ENCODE peak calls at places on chromosome 15, in four cellular contexts. One of them, this sample, is unnamed.

GRCh38 chr15:29129221-29129620 is 140.4 kb downstream of the NSMCE3 start:
- DNase-seq in NAMALWA: no peak
- DNase-seq in COR-L47: no peak
- DNase-seq in nephron progenitor cell: no peak
- DNase-seq in this sample: no peak

GRCh38 chr15:86373147-86373546 is 293.5 kb downstream of the AGBL1 start:
- DNase-seq in NAMALWA: no peak
- DNase-seq in COR-L47: no peak
- DNase-seq in nephron progenitor cell: no peak
- DNase-seq in this sample: no peak

GRCh38 chr15:61227269-61228024 is 1.7 kb downstream of the RORA start:
- DNase-seq in NAMALWA: no peak
- DNase-seq in COR-L47: peak
- DNase-seq in nephron progenitor cell: peak
- DNase-seq in this sample: no peak

GRCh38 chr15:62138124-62138523 is 27.0 kb downstream of the C2CD4B start:
- DNase-seq in NAMALWA: no peak
- DNase-seq in COR-L47: no peak
- DNase-seq in nephron progenitor cell: no peak
- DNase-seq in this sample: no peak

GRCh38 chr15:48645558-48646330 is at the start of gene FBN1:
- DNase-seq in NAMALWA: peak
- DNase-seq in COR-L47: no peak
- DNase-seq in nephron progenitor cell: peak
- DNase-seq in this sample: no peak

GRCh38 chr15:41584636-41585139 is 25.7 kb downstream of the TYRO3 start:
- DNase-seq in NAMALWA: no peak
- DNase-seq in COR-L47: no peak
- DNase-seq in nephron progenitor cell: no peak
- DNase-seq in this sample: no peak

GRCh38 chr15:92121047-92121446 is 267.5 kb downstream of the SLCO3A1 start:
- DNase-seq in NAMALWA: no peak
- DNase-seq in COR-L47: no peak
- DNase-seq in nephron progenitor cell: no peak
- DNase-seq in this sample: no peak

GRCh38 chr15:27070816-27071215 is 99.8 kb downstream of the GABRG3 start:
- DNase-seq in NAMALWA: peak
- DNase-seq in COR-L47: no peak
- DNase-seq in nephron progenitor cell: no peak
- DNase-seq in this sample: no peak

GRCh38 chr15:70286110-70286806 is 188.5 kb upstream of the TLE3 start:
- DNase-seq in NAMALWA: no peak
- DNase-seq in COR-L47: no peak
- DNase-seq in nephron progenitor cell: no peak
- DNase-seq in this sample: no peak

GRCh38 chr15:22979699-22980188 is 424 bp downstream of the CYFIP1 start:
- DNase-seq in NAMALWA: no peak
- DNase-seq in COR-L47: no peak
- DNase-seq in nephron progenitor cell: peak
- DNase-seq in this sample: no peak

GRCh38 chr15:75620776-75621536 is 4.6 kb downstream of the SNUPN start:
- DNase-seq in NAMALWA: no peak
- DNase-seq in COR-L47: no peak
- DNase-seq in nephron progenitor cell: no peak
- DNase-seq in this sample: no peak

GRCh38 chr15:90211440-90212168 is 10.5 kb downstream of the SEMA4B start:
- DNase-seq in NAMALWA: no peak
- DNase-seq in COR-L47: no peak
- DNase-seq in nephron progenitor cell: no peak
- DNase-seq in this sample: peak

GRCh38 chr15:94395626-94396025 is 164.3 kb downstream of the MCTP2 start:
- DNase-seq in NAMALWA: no peak
- DNase-seq in COR-L47: no peak
- DNase-seq in nephron progenitor cell: no peak
- DNase-seq in this sample: no peak

GRCh38 chr15:60912984-60913697 is 316.0 kb downstream of the RORA start:
- DNase-seq in NAMALWA: no peak
- DNase-seq in COR-L47: no peak
- DNase-seq in nephron progenitor cell: no peak
- DNase-seq in this sample: no peak

GRCh38 chr15:73982251-73982962 is 9.7 kb downstream of the STOML1 start:
- DNase-seq in NAMALWA: peak
- DNase-seq in COR-L47: no peak
- DNase-seq in nephron progenitor cell: no peak
- DNase-seq in this sample: peak

GRCh38 chr15:68816795-68817303 is 3.8 kb downstream of the ANP32A start:
- DNase-seq in NAMALWA: peak
- DNase-seq in COR-L47: no peak
- DNase-seq in nephron progenitor cell: no peak
- DNase-seq in this sample: no peak

GRCh38 chr15:89781891-89782618 is 5.9 kb downstream of the MESP2 start:
- DNase-seq in NAMALWA: no peak
- DNase-seq in COR-L47: no peak
- DNase-seq in nephron progenitor cell: no peak
- DNase-seq in this sample: no peak

This sample was measured in GDM1.